ENCODE peak calls at places on chromosomes 5 and 9, in six cellular contexts. P is hippocampal formation; Z is RWPE1; R is HepG2; C is activated naive CD8-positive, alpha-beta T cell treated with anti-CD3 and anti-CD28 coated beads, Interleukin-2, amount 50 U/mL, for 16 hours; N is Right ventricle myocardium superior. F is an unnamed sample.
A peak's percentile ranks its signal among the peaks of the same experiment; 100 is the strongest.

GRCh38 chr5:151082274-151082902 is 1.6 kb upstream of the TNIP1 start:
- DNase-seq in C (no peak), N (no peak), R (peak; percentile 43), Z (peak; percentile 65), P (no peak), F (no peak)

GRCh38 chr5:12837592-12837991 is 933.3 kb upstream of the CTNND2 start:
- DNase-seq in R (no peak), Z (no peak), P (no peak), C (no peak), N (no peak), F (no peak)

GRCh38 chr5:127389616-127390015 is 99.0 kb downstream of the MEGF10 start:
- DNase-seq in N (no peak), R (no peak), P (no peak), C (no peak), Z (no peak), F (no peak)

GRCh38 chr5:141496038-141496437 is 7.2 kb downstream of the PCDHGC5 start:
- DNase-seq in Z (no peak), R (no peak), N (no peak), C (no peak), P (no peak), F (no peak)

GRCh38 chr9:133782157-133783130 is 44.3 kb upstream of the SARDH start:
- DNase-seq in Z (peak; percentile 73), P (peak; percentile 65), C (peak; percentile 36), N (peak; percentile 81), R (peak; percentile 34), F (no peak)

GRCh38 chr5:142680605-142681259 is 5.2 kb downstream of the FGF1 start:
- DNase-seq in C (no peak), R (peak; percentile 65), P (no peak), Z (peak; percentile 98), N (no peak), F (no peak)

GRCh38 chr9:25029724-25030123 is 484.0 kb upstream of the IZUMO3 start:
- DNase-seq in N (no peak), R (no peak), Z (no peak), C (no peak), P (no peak), F (no peak)

GRCh38 chr5:116032991-116033390 is 719 bp downstream of the ARL14EPL start:
- DNase-seq in R (no peak), N (no peak), P (no peak), C (no peak), Z (no peak), F (no peak)

GRCh38 chr5:141846031-141846430 is 32.2 kb downstream of the PCDH1 start:
- DNase-seq in Z (no peak), C (no peak), R (no peak), N (no peak), P (peak; percentile 75), F (no peak)

GRCh38 chr5:181204561-181205401 is at the start of gene TRIM7:
- DNase-seq in Z (peak; percentile 69), N (peak; percentile 84), P (no peak), C (no peak), R (no peak), F (no peak)

GRCh38 chr9:83281306-83282255 is 218.6 kb upstream of the RASEF start:
- DNase-seq in N (no peak), R (no peak), P (no peak), Z (peak; percentile 37), C (no peak), F (no peak)

GRCh38 chr9:34121996-34122395 is 4.5 kb downstream of the DCAF12 start:
- DNase-seq in Z (no peak), P (no peak), R (no peak), C (no peak), N (no peak), F (no peak)

GRCh38 chr9:113541019-113541900 is 77.7 kb downstream of the RGS3 start:
- DNase-seq in Z (peak; percentile 63), P (peak; percentile 54), R (peak; percentile 37), N (no peak), C (no peak), F (peak; percentile 51)

GRCh38 chr9:77756449-77756848 is 108.3 kb upstream of the GNA14 start:
- DNase-seq in P (no peak), C (no peak), Z (no peak), N (no peak), R (peak; percentile 13), F (no peak)